ENCODE peak calls at places on chromosome 20, in four cellular contexts. G is heart right ventricle; E is CD8-positive, alpha-beta T cell; A is IMR-90. V is an unnamed sample.

GRCh38 chr20:36148439-36148838 is 6.1 kb upstream of the EPB41L1 start:
- DNase-seq in G (no peak), E (no peak), A (no peak), V (no peak)

GRCh38 chr20:40646321-40647212 is 42.5 kb downstream of the MAFB start:
- DNase-seq in G (no peak), E (no peak), A (no peak), V (no peak)

GRCh38 chr20:21557246-21557982 is 43.5 kb upstream of the NKX2-2 start:
- DNase-seq in G (no peak), E (peak), A (no peak), V (no peak)

GRCh38 chr20:33178726-33179125 is 10.8 kb downstream of the BPIFA2 start:
- DNase-seq in G (no peak), E (no peak), A (no peak), V (no peak)

GRCh38 chr20:10513931-10514575 is 78.9 kb downstream of the SLX4IP start:
- DNase-seq in G (no peak), E (no peak), A (no peak), V (no peak)

GRCh38 chr20:56957737-56958553 is 308.5 kb downstream of the BMP7 start:
- DNase-seq in G (no peak), E (no peak), A (no peak), V (no peak)

GRCh38 chr20:35954907-35955251 is 577 bp upstream of the SCAND1 start:
- DNase-seq in G (no peak), E (no peak), A (peak), V (no peak)

GRCh38 chr20:38805958-38806854 is 709 bp downstream of the PPP1R16B start:
- DNase-seq in G (peak), E (peak), A (no peak), V (no peak)

GRCh38 chr20:38134427-38135281 is 30.4 kb downstream of the TGM2 start:
- DNase-seq in G (peak), E (no peak), A (peak), V (no peak)

GRCh38 chr20:48686238-48687096 is 141.3 kb downstream of the PREX1 start:
- DNase-seq in G (peak), E (no peak), A (no peak), V (no peak)

GRCh38 chr20:21936720-21937380 is 231.4 kb downstream of the PAX1 start:
- DNase-seq in G (no peak), E (no peak), A (no peak), V (no peak)

GRCh38 chr20:21862958-21863357 is 157.5 kb downstream of the PAX1 start:
- DNase-seq in G (no peak), E (no peak), A (no peak), V (no peak)

GRCh38 chr20:37319120-37319717 is 26.7 kb upstream of the SRC start:
- DNase-seq in G (no peak), E (no peak), A (peak), V (no peak)

GRCh38 chr20:24064915-24065314 is 76.3 kb upstream of the GGTLC1 start:
- DNase-seq in G (no peak), E (no peak), A (no peak), V (no peak)

GRCh38 chr20:24063100-24063499 is 74.5 kb upstream of the GGTLC1 start:
- DNase-seq in G (no peak), E (no peak), A (no peak), V (no peak)

GRCh38 chr20:24064092-24064491 is 75.5 kb upstream of the GGTLC1 start:
- DNase-seq in G (no peak), E (no peak), A (no peak), V (no peak)

GRCh38 chr20:24070679-24071078 is 82.1 kb upstream of the GGTLC1 start:
- DNase-seq in G (no peak), E (no peak), A (no peak), V (no peak)

GRCh38 chr20:24066075-24066700 is 77.6 kb upstream of the GGTLC1 start:
- DNase-seq in G (no peak), E (peak), A (no peak), V (no peak)
- H3K27ac ChIP-seq in G (no peak), E (no peak), A (no peak), V (no peak)

DNA sequence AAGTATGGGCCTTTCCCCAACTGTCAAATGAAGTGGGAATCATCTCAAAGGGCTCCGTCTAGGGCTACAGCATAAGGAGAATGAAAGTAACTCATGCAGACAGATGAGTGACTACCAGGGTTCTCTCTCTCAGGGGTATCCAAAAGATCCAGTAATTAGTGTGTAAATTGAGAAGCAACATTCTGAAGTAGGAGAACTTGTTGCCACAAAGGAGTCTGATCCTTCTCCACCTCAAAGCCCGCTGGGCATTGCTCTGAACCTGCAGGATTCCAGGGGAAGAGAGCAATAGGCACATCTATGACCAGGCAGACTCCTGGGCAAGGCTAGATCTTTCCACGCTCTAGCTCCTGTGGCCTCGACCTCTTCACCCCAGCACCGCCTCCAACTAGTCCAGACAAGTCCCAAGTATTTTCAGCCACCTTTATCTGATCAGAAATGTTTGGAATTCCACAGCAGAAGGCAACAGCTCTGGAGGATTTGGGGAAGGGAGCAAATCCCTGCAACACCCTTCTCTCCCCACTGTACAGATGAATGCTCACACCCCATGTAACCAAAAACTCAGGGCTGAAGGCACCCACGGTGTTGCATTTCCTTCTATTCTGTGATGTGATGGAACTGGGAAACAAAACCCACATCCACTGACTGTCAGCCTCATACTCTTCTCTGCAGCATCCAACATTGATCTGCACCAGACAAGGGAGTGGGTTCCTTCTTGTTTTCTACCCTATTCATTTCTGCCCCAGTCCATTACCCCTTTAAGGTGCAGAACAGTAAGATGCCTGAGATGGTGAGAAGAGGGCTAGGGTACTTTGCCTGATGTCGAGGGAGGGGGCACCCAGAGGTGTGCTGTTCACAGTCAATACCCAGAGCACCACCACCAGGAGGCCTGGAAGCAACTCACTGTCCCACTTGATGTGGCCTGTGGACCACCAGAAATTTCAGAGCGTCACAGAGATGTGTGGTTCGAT is 41.0 kb downstream of the COX4I2 start:
- DNase-seq in G (no peak), E (no peak), A (no peak), V (no peak)
- TF ChIP-seq CTCF in G (no peak), E (no peak), A (no peak), V (no peak)

DNA sequence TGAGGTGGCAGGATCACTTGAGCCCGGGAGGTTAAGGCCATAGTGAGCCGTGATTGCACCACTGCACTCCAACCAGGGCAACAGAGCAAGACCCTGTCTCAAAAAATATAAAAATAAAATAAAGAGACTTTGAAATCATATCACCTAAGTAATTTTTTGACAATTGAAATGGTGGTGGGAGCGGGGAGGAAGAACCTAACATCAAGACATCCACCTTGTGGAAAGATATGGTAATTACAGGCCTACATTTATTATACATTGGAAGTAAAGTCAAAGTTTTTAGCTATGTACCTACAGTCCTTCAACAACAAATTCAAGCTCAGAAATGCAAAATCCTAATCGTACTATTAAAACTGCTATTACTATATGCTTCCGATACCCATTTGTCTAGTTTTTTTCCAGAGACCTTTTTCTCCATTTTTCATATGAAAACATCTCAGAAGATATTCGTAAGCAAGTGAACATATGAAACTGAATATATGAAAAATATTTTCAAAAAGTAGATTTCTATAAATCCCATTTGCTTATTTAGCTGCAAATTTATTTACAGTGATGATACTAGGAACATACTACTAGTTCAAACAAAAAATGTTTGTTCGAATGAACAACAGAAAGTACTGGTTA is 83.3 kb downstream of the SYCP2 start:
- DNase-seq in G (no peak), E (no peak), A (peak), V (no peak)
- H3K4me3 ChIP-seq in G (no peak), E (no peak), A (no peak), V (no peak)

DNA sequence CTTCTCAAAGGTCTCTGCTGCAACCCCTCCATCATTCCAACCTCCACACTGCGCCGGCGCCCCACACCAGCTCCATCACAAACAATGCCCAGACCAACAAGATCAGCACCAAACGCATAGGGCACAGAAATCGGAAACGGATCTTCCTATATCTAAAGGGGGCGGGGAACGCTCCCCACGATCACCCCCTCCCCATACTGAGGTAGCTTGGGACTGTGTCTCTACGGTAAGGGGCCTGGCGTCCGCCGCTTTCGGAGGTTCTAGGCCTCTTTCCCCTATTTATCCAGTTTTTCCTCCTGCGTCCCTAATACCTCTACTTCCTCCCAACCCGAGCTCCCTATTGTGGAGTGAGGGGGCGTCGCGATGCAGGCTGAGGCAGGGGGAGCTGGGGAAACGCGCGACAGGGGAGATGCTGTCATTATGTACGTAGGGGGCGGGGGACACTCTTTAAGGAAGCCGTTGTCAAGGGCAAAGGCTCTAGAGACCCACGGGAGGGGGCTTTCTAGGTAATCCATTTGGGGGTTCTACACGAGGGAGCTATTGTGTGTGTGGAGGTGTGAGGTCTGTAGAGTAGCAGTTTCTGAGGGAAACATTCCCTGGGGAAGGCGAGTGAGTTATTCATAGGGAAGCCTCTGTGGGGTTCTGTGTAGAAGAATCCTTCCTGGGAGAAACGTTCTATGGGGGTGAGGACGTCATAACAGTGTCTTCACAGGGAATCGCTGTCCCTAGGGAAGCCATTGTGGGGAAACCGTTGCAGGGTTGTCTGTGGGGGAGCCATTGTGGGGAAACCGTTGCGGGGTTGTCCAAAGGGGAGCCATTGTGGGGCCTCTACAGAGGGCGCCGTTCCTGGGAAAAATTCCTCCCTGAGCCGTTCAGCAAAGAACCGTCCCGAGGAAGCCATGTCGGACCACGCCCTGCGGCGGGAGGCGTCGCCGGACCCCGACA is 716 bp downstream of the DNAAF9 start:
- DNase-seq in G (no peak), E (peak), A (peak), V (peak)
- H3K27ac ChIP-seq in G (peak), E (peak), A (peak), V (peak)

DNA sequence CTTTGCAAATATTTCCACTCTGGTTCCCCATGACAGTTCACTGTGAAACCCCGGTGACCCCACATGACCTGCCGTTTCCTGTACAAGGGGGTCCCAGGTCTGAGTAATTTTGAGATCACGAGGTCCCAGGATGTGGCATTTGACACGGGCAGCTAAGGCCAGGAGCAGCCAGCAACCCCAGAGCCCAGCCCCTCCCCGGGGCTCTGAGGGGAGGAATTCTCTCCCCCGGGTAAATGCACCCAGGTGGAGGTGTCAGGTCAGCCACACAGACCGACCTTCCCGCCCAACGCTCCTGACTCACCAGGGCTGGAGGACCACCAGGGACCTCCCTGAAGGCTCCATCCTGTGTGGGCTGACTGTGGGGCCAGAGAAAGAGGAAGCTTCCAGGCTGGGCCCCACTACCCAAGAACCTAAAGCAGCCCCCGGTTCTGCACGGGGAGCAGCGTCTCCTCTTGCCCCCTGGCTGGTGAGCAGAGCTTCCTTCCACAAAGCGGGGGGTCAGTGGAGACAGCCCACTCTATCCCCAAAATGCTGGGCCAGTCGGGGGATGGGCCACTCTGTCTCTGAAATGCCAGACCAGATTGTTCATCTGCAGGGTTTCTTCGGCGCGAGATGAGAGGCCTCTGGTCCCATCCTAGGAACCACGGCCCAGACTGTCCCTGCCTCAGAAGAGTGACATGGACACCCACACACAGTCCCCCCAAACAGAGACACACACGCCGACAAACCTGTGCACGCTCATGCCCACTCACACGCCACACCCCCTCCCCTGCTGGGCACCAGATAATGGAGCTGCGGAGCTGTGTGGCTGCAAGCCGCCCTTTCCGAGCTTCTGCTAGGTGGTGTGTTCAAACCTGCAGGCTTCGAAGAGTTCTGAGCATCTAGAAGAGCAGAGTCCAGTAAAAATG is 23.4 kb upstream of the SLCO4A1 start:
- DNase-seq in G (no peak), E (peak), A (no peak), V (no peak)
- TF ChIP-seq CTCF in G (no peak), E (no peak), A (no peak), V (no peak)

GRCh38 chr20:4978050-4978918 is 23.0 kb downstream of the SLC23A2 start:
- DNase-seq in G (no peak), E (no peak), A (no peak), V (no peak)

GRCh38 chr20:4971064-4971463 is 30.2 kb downstream of the SLC23A2 start:
- DNase-seq in G (no peak), E (no peak), A (no peak), V (no peak)

GRCh38 chr20:4972506-4973251 is 28.6 kb downstream of the SLC23A2 start:
- DNase-seq in G (no peak), E (no peak), A (no peak), V (no peak)

GRCh38 chr20:4967752-4968477 is 33.4 kb downstream of the SLC23A2 start:
- DNase-seq in G (no peak), E (no peak), A (no peak), V (no peak)

GRCh38 chr20:4973330-4974097 is 27.8 kb downstream of the SLC23A2 start:
- DNase-seq in G (peak), E (peak), A (peak), V (peak)
- H3K4me3 ChIP-seq in G (peak), E (no peak), A (peak), V (peak)

DNA sequence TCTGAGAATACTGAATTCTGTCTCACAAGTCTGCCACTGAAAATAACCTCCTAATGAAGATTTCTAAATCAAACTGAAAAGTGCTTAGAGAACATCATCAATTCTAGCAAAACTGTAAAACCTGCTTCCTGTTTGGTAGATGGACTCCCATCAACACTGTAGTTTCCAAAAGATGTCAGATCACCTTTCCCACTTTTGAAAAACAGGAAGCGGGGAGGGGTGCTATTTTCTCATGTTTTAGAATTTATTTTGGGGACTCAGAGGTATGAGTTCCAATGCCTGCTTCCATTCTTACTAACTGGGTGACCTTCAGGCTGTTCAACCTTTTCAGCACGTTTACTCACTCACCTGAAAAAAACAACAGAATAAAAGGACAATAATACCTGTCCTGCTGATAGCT is 1.2 kb downstream of the ATP5F1E start:
- DNase-seq in G (no peak), E (no peak), A (no peak), V (no peak)
- H3K27ac ChIP-seq in G (peak), E (no peak), A (no peak), V (no peak)

DNA sequence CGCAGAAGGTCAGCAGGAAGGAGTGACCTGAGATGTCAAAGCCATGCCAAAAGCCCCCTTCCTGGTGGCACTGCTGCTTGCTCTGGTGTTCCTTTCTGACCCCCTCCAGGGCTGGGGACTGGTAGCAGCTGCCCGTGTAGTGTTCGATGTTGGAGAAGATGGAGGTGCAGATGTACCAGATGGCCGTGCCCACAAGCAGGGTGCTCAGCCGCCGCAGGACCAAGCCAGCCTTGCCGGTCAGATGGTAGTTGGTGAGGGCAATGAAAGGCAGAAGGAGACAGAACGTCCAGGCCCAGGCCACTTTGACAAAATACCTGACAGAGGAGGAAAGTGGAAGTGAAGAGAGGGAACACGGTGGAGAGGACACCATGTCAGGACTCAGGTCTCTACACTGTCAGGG is 4.1 kb downstream of the FITM2 start:
- DNase-seq in G (no peak), E (no peak), A (no peak), V (no peak)
- TF ChIP-seq CTCF in G (no peak), E (no peak), A (no peak), V (no peak)